ENCODE peak calls at places on chromosomes 12 and 14, in seven cellular contexts. H is bronchial epithelial cell, N is T-cell, X is ovary, M is aorta, T is NCI-H1105, I is NCI-H1092 treated with DMSO at 0.1 percent for 48 hours. P is an unnamed sample.

GRCh38 chr12:53980448-53981388 is 4.2 kb upstream of the HOXC10 start:
- DNase-seq in M (no peak), H (no peak), I (no peak), T (no peak), N (no peak), X (no peak), P (no peak)

GRCh38 chr12:112327209-112327930 is 54.9 kb downstream of the HECTD4 start:
- DNase-seq in H (no peak), N (no peak), M (no peak), I (no peak), X (no peak), T (no peak), P (no peak)

GRCh38 chr14:104865069-104865630 is at the start of gene CEP170B:
- DNase-seq in T (peak; percentile 43), X (peak; percentile 62), I (no peak), M (peak; percentile 53), N (peak; percentile 45), H (no peak), P (no peak)

GRCh38 chr12:13141686-13142085 is 38.2 kb upstream of the GSG1 start:
- DNase-seq in N (no peak), X (no peak), I (no peak), M (no peak), H (no peak), T (no peak), P (no peak)

GRCh38 chr12:110149104-110149660 is 25.0 kb downstream of the IFT81 start:
- DNase-seq in T (no peak), N (no peak), H (no peak), M (peak; percentile 44), I (no peak), X (no peak), P (no peak)

GRCh38 chr14:73232984-73233383 is 4.3 kb upstream of the PAPLN start:
- DNase-seq in X (no peak), N (no peak), I (no peak), T (no peak), M (no peak), H (no peak), P (no peak)

GRCh38 chr12:93225094-93225493 is 152.6 kb upstream of the NUDT4 start:
- DNase-seq in M (no peak), T (no peak), N (no peak), X (no peak), I (no peak), H (no peak), P (no peak)

GRCh38 chr14:70011098-70011497 is 131.9 kb downstream of the SMOC1 start:
- DNase-seq in I (no peak), N (no peak), X (no peak), T (peak; percentile 47), M (no peak), H (peak; percentile 84), P (no peak)

GRCh38 chr12:6396031-6396430 is 12.1 kb downstream of the LTBR start:
- DNase-seq in M (no peak), T (no peak), H (no peak), X (no peak), I (no peak), N (no peak), P (no peak)

GRCh38 chr14:51131516-51131915 is 36.6 kb upstream of the TRIM9 start:
- DNase-seq in M (no peak), T (no peak), X (no peak), N (no peak), I (no peak), H (no peak), P (no peak)

GRCh38 chr12:67650528-67651379 is 2.2 kb downstream of the DYRK2 start:
- DNase-seq in I (no peak), M (no peak), X (no peak), H (no peak), N (no peak), T (no peak), P (no peak)

GRCh38 chr14:101065246-101065645 is 161.7 kb upstream of the RTL1 start:
- DNase-seq in X (peak; percentile 30), T (no peak), I (no peak), M (peak; percentile 26), H (no peak), N (no peak), P (no peak)

GRCh38 chr12:473863-474577 is 14.3 kb downstream of the B4GALNT3 start:
- DNase-seq in I (no peak), N (no peak), X (no peak), T (no peak), M (no peak), H (no peak), P (no peak)

GRCh38 chr14:70338550-70338949 is 20.9 kb downstream of the COX16 start:
- DNase-seq in H (no peak), M (no peak), T (no peak), N (no peak), X (no peak), I (no peak), P (no peak)

P was measured in KBM-7.